ENCODE peak calls at places on chromosome 22, in seven cellular contexts. One of them, this sample, is unnamed.

GRCh38 chr22:26642465-26643367 is 14.7 kb upstream of the MIAT start:
- DNase-seq in mammary epithelial cell: no peak
- DNase-seq in K562: peak; percentile 84
- DNase-seq in H9: peak; percentile 77
- DNase-seq in mesenchymal stem cell: no peak
- DNase-seq in neuronal stem cell: no peak
- DNase-seq in fibroblast of lung: peak; percentile 52
- DNase-seq in this sample: no peak

GRCh38 chr22:42621505-42622002 is 6.9 kb upstream of the POLDIP3 start:
- DNase-seq in H9: peak; percentile 93
- DNase-seq in mesenchymal stem cell: peak; percentile 70
- DNase-seq in neuronal stem cell: peak; percentile 67
- DNase-seq in mammary epithelial cell: peak; percentile 55
- DNase-seq in K562: peak; percentile 71
- DNase-seq in fibroblast of lung: peak; percentile 60
- DNase-seq in this sample: peak; percentile 83

GRCh38 chr22:21034989-21035388 is 2.6 kb upstream of the SLC7A4 start:
- DNase-seq in mesenchymal stem cell: no peak
- DNase-seq in neuronal stem cell: no peak
- DNase-seq in fibroblast of lung: no peak
- DNase-seq in mammary epithelial cell: no peak
- DNase-seq in H9: no peak
- DNase-seq in K562: no peak
- DNase-seq in this sample: no peak

GRCh38 chr22:48106715-48107259 is 1344.3 kb downstream of the TBC1D22A start:
- DNase-seq in K562: no peak
- DNase-seq in neuronal stem cell: no peak
- DNase-seq in fibroblast of lung: no peak
- DNase-seq in H9: no peak
- DNase-seq in mesenchymal stem cell: no peak
- DNase-seq in mammary epithelial cell: no peak
- DNase-seq in this sample: no peak

GRCh38 chr22:40507491-40507890 is 129.0 kb downstream of the MRTFA start:
- DNase-seq in mesenchymal stem cell: no peak
- DNase-seq in fibroblast of lung: no peak
- DNase-seq in K562: no peak
- DNase-seq in neuronal stem cell: no peak
- DNase-seq in mammary epithelial cell: no peak
- DNase-seq in H9: no peak
- DNase-seq in this sample: no peak

GRCh38 chr22:27930246-27931060 is 11.4 kb upstream of the PITPNB start:
- DNase-seq in H9: no peak
- DNase-seq in K562: no peak
- DNase-seq in neuronal stem cell: no peak
- DNase-seq in fibroblast of lung: no peak
- DNase-seq in mesenchymal stem cell: no peak
- DNase-seq in mammary epithelial cell: peak; percentile 87
- DNase-seq in this sample: no peak

GRCh38 chr22:27097933-27098332 is 440.5 kb downstream of the MIAT start:
- DNase-seq in neuronal stem cell: no peak
- DNase-seq in fibroblast of lung: peak; percentile 61
- DNase-seq in mesenchymal stem cell: no peak
- DNase-seq in H9: no peak
- DNase-seq in K562: no peak
- DNase-seq in mammary epithelial cell: no peak
- DNase-seq in this sample: no peak

GRCh38 chr22:37972527-37972926 is 11.8 kb downstream of the SOX10 start:
- DNase-seq in neuronal stem cell: no peak
- DNase-seq in H9: no peak
- DNase-seq in fibroblast of lung: no peak
- DNase-seq in mesenchymal stem cell: no peak
- DNase-seq in mammary epithelial cell: no peak
- DNase-seq in K562: no peak
- DNase-seq in this sample: no peak

GRCh38 chr22:23591203-23591791 is 11.2 kb upstream of the IGLL1 start:
- DNase-seq in neuronal stem cell: peak; percentile 60
- DNase-seq in mesenchymal stem cell: peak; percentile 64
- DNase-seq in fibroblast of lung: peak; percentile 44
- DNase-seq in K562: peak; percentile 60
- DNase-seq in mammary epithelial cell: peak; percentile 11
- DNase-seq in H9: peak; percentile 85
- DNase-seq in this sample: peak; percentile 55

GRCh38 chr22:24521791-24522245 is 26.7 kb downstream of the UPB1 start:
- DNase-seq in mesenchymal stem cell: peak; percentile 53
- DNase-seq in mammary epithelial cell: peak; percentile 77
- DNase-seq in K562: peak; percentile 48
- DNase-seq in neuronal stem cell: peak; percentile 29
- DNase-seq in fibroblast of lung: peak; percentile 62
- DNase-seq in H9: peak; percentile 89
- DNase-seq in this sample: peak; percentile 57

DNA sequence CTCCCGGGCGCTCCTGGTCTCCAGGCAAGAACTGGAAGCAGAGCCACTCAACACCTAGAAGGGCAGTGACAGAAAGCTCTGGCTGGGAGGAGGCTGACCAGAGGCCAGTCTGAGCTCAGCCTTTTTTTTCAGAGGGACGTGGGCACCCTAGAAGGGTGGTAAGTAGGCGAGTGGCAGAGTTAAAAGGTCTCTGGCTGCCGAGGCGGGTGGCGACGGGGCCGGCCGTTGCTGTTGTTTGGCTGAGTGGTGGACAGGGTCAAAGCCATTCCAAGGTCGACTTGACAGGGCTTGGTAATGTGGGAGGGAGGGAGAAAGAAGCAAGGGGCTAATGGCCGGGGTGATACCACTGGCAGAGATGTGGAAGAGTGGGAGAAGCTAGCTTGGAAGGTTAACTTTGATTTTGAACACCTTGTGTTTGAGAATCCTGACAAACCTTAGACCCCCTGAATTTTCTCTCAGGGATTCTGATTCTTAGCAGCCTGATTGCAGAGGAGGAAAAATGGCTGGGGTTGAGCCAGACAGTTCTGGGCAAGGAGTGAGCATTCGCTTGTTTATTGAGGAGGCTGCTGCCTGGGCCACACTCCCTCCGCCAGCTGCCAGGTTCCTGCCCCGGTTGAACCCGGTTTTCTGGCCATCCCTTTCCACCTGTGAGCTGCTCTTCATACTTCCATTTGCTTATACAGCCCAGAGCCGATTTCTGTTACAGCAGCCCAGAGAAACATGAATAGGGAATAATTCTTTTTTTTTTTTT is 866 bp upstream of the SYCE3 start:
- DNase-seq in K562: no peak
- DNase-seq in H9: no peak
- DNase-seq in mammary epithelial cell: no peak
- DNase-seq in mesenchymal stem cell: no peak
- DNase-seq in fibroblast of lung: no peak
- DNase-seq in neuronal stem cell: no peak
- DNase-seq in this sample: no peak
- H3K9ac ChIP-seq in K562: peak overlapping the region; percentile 53
- H3K9ac ChIP-seq in H9: peak overlapping the region; percentile 9
- H3K9ac ChIP-seq in mammary epithelial cell: no peak overlapping the region
- H3K9ac ChIP-seq in mesenchymal stem cell: peak overlapping the region; percentile 75
- H3K9ac ChIP-seq in fibroblast of lung: no peak overlapping the region
- H3K9ac ChIP-seq in neuronal stem cell: peak overlapping the region; percentile 88
- H3K9ac ChIP-seq in this sample: peak overlapping the region; percentile 99

GRCh38 chr22:19429950-19430889 is 1.3 kb downstream of the HIRA start:
- DNase-seq in mammary epithelial cell: peak; percentile 46
- DNase-seq in H9: no peak
- DNase-seq in mesenchymal stem cell: peak; percentile 73
- DNase-seq in neuronal stem cell: no peak
- DNase-seq in fibroblast of lung: peak; percentile 78
- DNase-seq in K562: peak; percentile 93
- DNase-seq in this sample: peak; percentile 38

GRCh38 chr22:19432092-19432844 is at the start of gene MRPL40:
- DNase-seq in neuronal stem cell: peak; percentile 81
- DNase-seq in mesenchymal stem cell: peak; percentile 94
- DNase-seq in fibroblast of lung: peak; percentile 95
- DNase-seq in H9: peak; percentile 83
- DNase-seq in K562: peak; percentile 100
- DNase-seq in mammary epithelial cell: peak; percentile 92
- DNase-seq in this sample: peak; percentile 96

GRCh38 chr22:19434829-19435580 is 2.7 kb downstream of the MRPL40 start:
- DNase-seq in mesenchymal stem cell: no peak
- DNase-seq in mammary epithelial cell: no peak
- DNase-seq in K562: no peak
- DNase-seq in fibroblast of lung: no peak
- DNase-seq in neuronal stem cell: no peak
- DNase-seq in H9: no peak
- DNase-seq in this sample: no peak

GRCh38 chr22:19431641-19432091 is at the start of gene HIRA:
- DNase-seq in neuronal stem cell: peak; percentile 86
- DNase-seq in K562: peak; percentile 98
- DNase-seq in mammary epithelial cell: peak; percentile 79
- DNase-seq in H9: peak; percentile 72
- DNase-seq in fibroblast of lung: peak; percentile 77
- DNase-seq in mesenchymal stem cell: peak; percentile 85
- DNase-seq in this sample: peak; percentile 80

GRCh38 chr22:19430890-19431541 is 517 bp downstream of the HIRA start:
- DNase-seq in mammary epithelial cell: peak; percentile 31
- DNase-seq in H9: peak; percentile 51
- DNase-seq in mesenchymal stem cell: peak; percentile 59
- DNase-seq in K562: peak; percentile 82
- DNase-seq in fibroblast of lung: peak; percentile 37
- DNase-seq in neuronal stem cell: peak; percentile 39
- DNase-seq in this sample: peak; percentile 79
- H3K9ac ChIP-seq in mammary epithelial cell: peak overlapping the region; percentile 88
- H3K9ac ChIP-seq in H9: peak overlapping the region; percentile 45
- H3K9ac ChIP-seq in mesenchymal stem cell: peak overlapping the region; percentile 93
- H3K9ac ChIP-seq in K562: peak overlapping the region; percentile 85
- H3K9ac ChIP-seq in fibroblast of lung: peak overlapping the region; percentile 84
- H3K9ac ChIP-seq in neuronal stem cell: peak overlapping the region; percentile 86
- H3K9ac ChIP-seq in this sample: peak overlapping the region; percentile 88

DNA sequence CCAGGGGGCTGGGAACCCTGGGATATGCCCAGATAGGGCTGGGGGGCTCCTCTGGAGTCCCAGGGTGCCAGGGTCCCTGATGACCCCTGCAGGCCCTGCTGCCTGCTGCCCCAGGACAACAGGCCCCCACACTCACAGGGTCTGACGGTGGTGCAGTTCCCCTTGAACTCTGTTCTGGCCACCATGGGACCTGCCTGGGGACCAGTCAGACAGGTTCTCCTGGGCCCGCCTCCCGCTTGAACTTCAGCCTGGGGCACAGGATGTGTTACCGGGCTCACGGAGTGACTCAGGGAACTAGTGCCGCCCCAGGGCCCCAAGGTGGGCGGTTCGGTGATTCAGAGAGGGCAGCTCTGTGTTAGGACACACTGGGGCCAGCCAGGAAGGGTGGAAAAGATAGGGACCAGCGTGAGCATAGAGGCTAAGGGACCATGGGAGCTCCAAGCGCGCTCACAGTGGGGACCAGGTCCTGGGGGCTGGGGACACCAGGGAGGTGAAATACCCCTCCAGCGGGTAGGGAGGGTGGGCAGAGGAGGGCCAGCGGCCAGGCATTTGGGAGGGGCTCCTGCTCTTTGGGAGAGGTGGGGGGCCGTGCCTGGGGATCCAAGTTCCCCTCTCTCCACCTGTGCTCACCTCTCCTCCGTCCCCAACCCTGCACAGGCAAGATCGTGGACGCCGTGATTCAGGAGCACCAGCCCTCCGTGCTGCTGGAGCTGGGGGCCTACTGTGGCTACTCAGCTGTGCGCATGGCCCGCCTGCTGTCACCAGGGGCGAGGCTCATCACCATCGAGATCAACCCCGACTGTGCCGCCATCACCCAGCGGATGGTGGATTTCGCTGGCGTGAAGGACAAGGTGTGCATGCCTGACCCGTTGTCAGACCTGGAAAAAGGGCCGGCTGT is 21.5 kb upstream of the TXNRD2 start:
- DNase-seq in fibroblast of lung: peak; percentile 53
- DNase-seq in K562: no peak
- DNase-seq in mesenchymal stem cell: peak; percentile 81
- DNase-seq in H9: peak; percentile 92
- DNase-seq in mammary epithelial cell: peak; percentile 96
- DNase-seq in neuronal stem cell: no peak
- DNase-seq in this sample: peak; percentile 96
- H3K9ac ChIP-seq in fibroblast of lung: no peak overlapping the region
- H3K9ac ChIP-seq in K562: no peak overlapping the region
- H3K9ac ChIP-seq in mesenchymal stem cell: peak overlapping the region; percentile 51
- H3K9ac ChIP-seq in H9: no peak overlapping the region
- H3K9ac ChIP-seq in mammary epithelial cell: peak overlapping the region; percentile 15
- H3K9ac ChIP-seq in neuronal stem cell: peak overlapping the region; percentile 78
- H3K9ac ChIP-seq in this sample: peak overlapping the region; percentile 51

GRCh38 chr22:36239401-36240171 is at the start of gene APOL2:
- DNase-seq in neuronal stem cell: peak; percentile 40
- DNase-seq in mesenchymal stem cell: peak; percentile 98
- DNase-seq in H9: peak; percentile 96
- DNase-seq in mammary epithelial cell: peak; percentile 89
- DNase-seq in fibroblast of lung: peak; percentile 92
- DNase-seq in K562: peak; percentile 91
- DNase-seq in this sample: peak; percentile 93

GRCh38 chr22:36238348-36239149 is 778 bp downstream of the APOL2 start:
- DNase-seq in mesenchymal stem cell: no peak
- DNase-seq in mammary epithelial cell: no peak
- DNase-seq in K562: peak; percentile 44
- DNase-seq in H9: peak; percentile 18
- DNase-seq in neuronal stem cell: no peak
- DNase-seq in fibroblast of lung: no peak
- DNase-seq in this sample: peak; percentile 45

GRCh38 chr22:36236338-36237319 is 2.7 kb downstream of the APOL2 start:
- DNase-seq in neuronal stem cell: no peak
- DNase-seq in fibroblast of lung: no peak
- DNase-seq in H9: peak; percentile 16
- DNase-seq in K562: no peak
- DNase-seq in mammary epithelial cell: no peak
- DNase-seq in mesenchymal stem cell: no peak
- DNase-seq in this sample: no peak

GRCh38 chr22:36239150-36239400 is 252 bp downstream of the APOL2 start:
- DNase-seq in H9: no peak
- DNase-seq in neuronal stem cell: no peak
- DNase-seq in fibroblast of lung: no peak
- DNase-seq in K562: no peak
- DNase-seq in mammary epithelial cell: no peak
- DNase-seq in mesenchymal stem cell: no peak
- DNase-seq in this sample: peak; percentile 45

DNA sequence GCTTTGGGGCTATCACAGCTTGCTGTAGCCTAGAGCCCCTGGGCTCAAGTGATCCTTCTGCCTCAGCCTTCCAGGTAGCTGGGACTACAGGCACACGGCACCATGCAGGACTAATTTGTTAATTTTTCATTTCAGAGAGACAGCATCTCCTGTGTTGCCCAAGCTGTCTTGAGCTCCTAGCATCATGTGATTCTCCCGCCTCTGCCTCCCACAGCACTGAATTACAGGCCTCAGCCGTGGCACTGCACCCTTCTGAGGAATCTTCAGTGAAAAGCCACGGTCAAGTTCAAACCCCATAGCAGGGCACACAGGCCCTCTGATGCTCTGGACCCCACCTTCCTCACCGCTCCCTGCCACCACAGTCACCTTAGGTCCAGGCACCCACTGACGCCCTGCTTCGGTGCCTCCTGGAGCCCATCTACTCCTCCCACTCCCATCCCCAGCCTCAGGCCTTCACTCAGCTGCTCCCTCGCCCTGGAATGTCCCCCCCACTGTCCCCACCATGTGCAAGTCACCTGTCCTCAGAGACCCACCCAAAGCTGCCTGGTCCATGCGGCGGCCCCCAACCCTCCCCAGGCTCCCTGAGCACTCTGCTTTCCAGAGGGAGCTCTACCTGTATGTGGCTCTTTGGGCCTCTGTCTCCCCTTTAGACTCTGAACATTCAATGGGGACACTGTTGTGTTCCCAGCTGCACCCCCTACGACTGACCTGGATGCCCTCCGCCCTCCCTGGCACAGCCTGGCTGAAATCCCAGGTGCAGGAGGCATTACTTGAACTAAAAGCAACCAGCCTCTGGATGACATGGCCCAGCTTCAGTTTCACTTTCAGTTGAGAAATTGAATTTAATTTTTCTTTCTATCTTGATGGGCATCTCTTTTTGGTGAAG is 1.6 kb downstream of the APOL2 start:
- DNase-seq in H9: peak; percentile 23
- DNase-seq in K562: no peak
- DNase-seq in fibroblast of lung: no peak
- DNase-seq in mesenchymal stem cell: peak; percentile 47
- DNase-seq in neuronal stem cell: no peak
- DNase-seq in mammary epithelial cell: no peak
- DNase-seq in this sample: no peak
- H3K9ac ChIP-seq in H9: no peak overlapping the region
- H3K9ac ChIP-seq in K562: no peak overlapping the region
- H3K9ac ChIP-seq in fibroblast of lung: no peak overlapping the region
- H3K9ac ChIP-seq in mesenchymal stem cell: peak overlapping the region; percentile 91
- H3K9ac ChIP-seq in neuronal stem cell: no peak overlapping the region
- H3K9ac ChIP-seq in mammary epithelial cell: no peak overlapping the region
- H3K9ac ChIP-seq in this sample: peak overlapping the region; percentile 70

This sample was measured in colonic mucosa.